ENCODE peak calls at places on chromosomes 3 and 15, in seven cellular contexts. G is HepG2, L is K562, Y is H1, N is GM12878, R is SK-N-SH, P is HCT116. X is an unnamed sample.

GRCh38 chr15:63501256-63502089 is 2.9 kb upstream of the USP3 start:
- DNase-seq in G (peak; percentile 38), L (no peak), Y (no peak), N (no peak), R (no peak), P (no peak), X (peak; percentile 46)

GRCh38 chr3:157113832-157114505 is 46.0 kb downstream of the CCNL1 start:
- DNase-seq in G (no peak), L (peak; percentile 32), Y (no peak), N (no peak), R (no peak), P (no peak), X (no peak)

GRCh38 chr3:46549989-46550388 is 16.1 kb downstream of the LRRC2 start:
- DNase-seq in G (no peak), L (no peak), Y (no peak), N (no peak), R (no peak), P (no peak), X (no peak)

GRCh38 chr3:23888617-23889228 is 28.1 kb downstream of the NKIRAS1 start:
- DNase-seq in G (peak; percentile 22), L (peak; percentile 30), Y (no peak), N (no peak), R (no peak), P (peak; percentile 33), X (no peak)

GRCh38 chr15:78069052-78069414 is 8.5 kb downstream of the TBC1D2B start:
- DNase-seq in G (no peak), L (no peak), Y (no peak), N (no peak), R (no peak), P (no peak), X (no peak)

GRCh38 chr15:37038716-37039106 is 61.6 kb downstream of the MEIS2 start:
- DNase-seq in G (no peak), L (no peak), Y (no peak), N (no peak), R (peak; percentile 27), P (no peak), X (no peak)

GRCh38 chr3:149442845-149443544 is 31.5 kb upstream of the TM4SF4 start:
- DNase-seq in G (no peak), L (no peak), Y (no peak), N (peak; percentile 35), R (no peak), P (peak; percentile 4), X (no peak)

GRCh38 chr3:195110647-195111321 is 160.2 kb downstream of the XXYLT1 start:
- DNase-seq in G (peak; percentile 32), L (no peak), Y (no peak), N (no peak), R (no peak), P (no peak), X (no peak)

GRCh38 chr3:120350431-120350941 is 1.3 kb upstream of the LRRC58 start:
- DNase-seq in G (peak; percentile 50), L (peak; percentile 30), Y (no peak), N (no peak), R (no peak), P (no peak), X (no peak)

GRCh38 chr3:61669676-61670299 is 108.4 kb downstream of the PTPRG start:
- DNase-seq in G (no peak), L (no peak), Y (no peak), N (no peak), R (no peak), P (no peak), X (no peak)

GRCh38 chr15:97706059-97706458 is 254.4 kb upstream of the ARRDC4 start:
- DNase-seq in G (no peak), L (no peak), Y (no peak), N (no peak), R (no peak), P (no peak), X (no peak)

GRCh38 chr3:134090031-134090430 is 60.3 kb upstream of the SLCO2A1 start:
- DNase-seq in G (no peak), L (no peak), Y (no peak), N (no peak), R (no peak), P (no peak), X (no peak)

GRCh38 chr15:39969871-39970270 is 36.0 kb downstream of the EIF2AK4 start:
- DNase-seq in G (no peak), L (no peak), Y (no peak), N (no peak), R (no peak), P (peak; percentile 4), X (peak; percentile 1)

GRCh38 chr15:45635191-45635638 is 386 bp downstream of the SQOR start:
- DNase-seq in G (peak; percentile 41), L (no peak), Y (no peak), N (no peak), R (peak; percentile 72), P (no peak), X (no peak)

GRCh38 chr15:78360426-78360825 is 20.3 kb downstream of the CRABP1 start:
- DNase-seq in G (no peak), L (no peak), Y (no peak), N (no peak), R (peak; percentile 41), P (no peak), X (peak; percentile 55)

GRCh38 chr3:115239717-115240116 is 92.6 kb upstream of the ZBTB20 start:
- DNase-seq in G (peak; percentile 9), L (peak; percentile 29), Y (no peak), N (no peak), R (peak; percentile 54), P (peak; percentile 90), X (no peak)

GRCh38 chr15:101204744-101205535 is 46.9 kb downstream of the CHSY1 start:
- DNase-seq in G (no peak), L (no peak), Y (no peak), N (no peak), R (no peak), P (no peak), X (no peak)

GRCh38 chr3:126548556-126549466 is 9.9 kb downstream of the C3orf22 start:
- DNase-seq in G (no peak), L (no peak), Y (no peak), N (no peak), R (peak; percentile 27), P (no peak), X (no peak)

GRCh38 chr3:43872901-43873300 is 182.2 kb downstream of the ABHD5 start:
- DNase-seq in G (no peak), L (peak; percentile 28), Y (no peak), N (no peak), R (no peak), P (no peak), X (no peak)

GRCh38 chr3:110473405-110473804 is 598.2 kb upstream of the NECTIN3 start:
- DNase-seq in G (no peak), L (no peak), Y (no peak), N (no peak), R (no peak), P (no peak), X (no peak)

GRCh38 chr15:76200083-76200465 is 111.2 kb downstream of the ETFA start:
- DNase-seq in G (no peak), L (no peak), Y (no peak), N (no peak), R (no peak), P (no peak), X (no peak)

GRCh38 chr15:76201536-76202255 is 109.6 kb downstream of the ETFA start:
- DNase-seq in G (no peak), L (no peak), Y (no peak), N (no peak), R (no peak), P (no peak), X (no peak)

GRCh38 chr15:76198456-76199105 is 112.7 kb downstream of the ETFA start:
- DNase-seq in G (no peak), L (no peak), Y (no peak), N (no peak), R (no peak), P (no peak), X (no peak)

GRCh38 chr15:76199106-76200082 is 111.9 kb downstream of the ETFA start:
- DNase-seq in G (no peak), L (peak; percentile 34), Y (no peak), N (no peak), R (no peak), P (peak; percentile 39), X (no peak)

DNA sequence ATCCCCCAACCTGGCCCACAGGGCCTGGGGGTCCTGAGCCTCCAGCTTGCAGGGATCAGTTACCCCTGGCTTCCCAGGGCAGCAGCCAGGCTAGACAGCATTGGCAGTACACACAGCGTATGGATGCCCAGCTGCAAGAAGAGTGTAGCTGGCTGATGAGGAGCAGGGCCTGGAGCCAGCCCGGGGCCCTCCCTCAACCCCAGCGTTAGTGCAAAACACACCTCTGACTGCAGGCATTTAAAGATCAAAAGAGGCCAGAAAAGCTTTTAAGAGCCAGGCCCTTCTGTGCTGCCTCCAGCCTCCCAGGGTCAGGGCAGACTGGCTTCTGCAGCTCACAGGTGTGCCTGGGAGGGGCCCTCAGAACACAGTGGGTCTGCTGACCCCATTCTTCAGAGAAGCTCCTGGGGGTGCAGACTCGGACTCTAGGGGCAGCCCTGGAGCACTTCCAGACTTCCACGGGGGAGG is 110.6 kb downstream of the ETFA start:
- DNase-seq in G (no peak), L (no peak), Y (no peak), N (no peak), R (no peak), P (no peak), X (no peak)
- TF ChIP-seq JUND in G (no peak), L (no peak), Y (no peak), N (no peak), R (no peak), P (no peak), X (no peak)

DNA sequence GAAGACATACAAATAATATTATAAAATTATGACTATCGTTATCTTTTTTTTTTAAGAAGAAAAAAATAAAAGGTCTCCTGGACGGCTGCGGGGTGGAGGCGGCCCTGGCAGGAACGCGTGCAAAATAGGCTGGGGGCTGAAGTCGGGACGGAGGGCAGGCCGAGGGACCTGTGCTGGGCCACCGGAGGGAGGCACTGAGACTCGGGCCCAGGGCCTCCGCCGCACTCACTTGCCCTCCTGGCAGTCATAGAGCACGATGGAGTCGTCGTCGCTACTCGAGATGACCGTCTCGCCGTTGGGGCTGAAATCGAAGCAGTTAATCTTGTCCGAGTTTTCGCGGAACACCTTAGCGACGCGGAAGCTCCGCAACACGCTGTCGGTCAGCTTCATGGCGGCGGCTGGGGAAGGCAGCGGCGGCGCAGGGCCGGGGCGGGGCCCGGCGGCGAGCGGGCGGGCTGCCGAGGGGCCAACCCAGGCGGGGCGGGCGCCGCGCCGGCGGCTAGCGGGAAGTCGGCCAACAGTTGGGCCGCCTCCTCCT is 408 bp downstream of the WDR82 start:
- DNase-seq in G (no peak), L (peak; percentile 65), Y (no peak), N (no peak), R (peak; percentile 80), P (no peak), X (no peak)
- TF ChIP-seq JUND in G (peak; percentile 12), L (no peak), Y (no peak), N (no peak), R (no peak), P (no peak), X (no peak)

GRCh38 chr15:92693922-92694331 is 38.4 kb upstream of the FAM174B start:
- DNase-seq in G (peak; percentile 50), L (peak; percentile 24), Y (no peak), N (no peak), R (peak; percentile 55), P (peak; percentile 34), X (peak; percentile 42)
- TF ChIP-seq JUND in G (no peak), L (peak; percentile 14), Y (no peak), N (no peak), R (no peak), P (no peak), X (no peak)

GRCh38 chr15:69357773-69358765 is 56.1 kb upstream of the KIF23 start:
- DNase-seq in G (peak; percentile 76), L (no peak), Y (no peak), N (no peak), R (no peak), P (peak; percentile 24), X (no peak)

GRCh38 chr15:69358850-69359249 is 55.3 kb upstream of the KIF23 start:
- DNase-seq in G (no peak), L (no peak), Y (no peak), N (no peak), R (no peak), P (no peak), X (no peak)

GRCh38 chr15:69359724-69360123 is 54.4 kb upstream of the KIF23 start:
- DNase-seq in G (no peak), L (no peak), Y (no peak), N (no peak), R (no peak), P (no peak), X (no peak)
- TF ChIP-seq JUND in G (no peak), L (no peak), Y (no peak), N (no peak), R (no peak), P (no peak), X (no peak)